ENCODE peak calls at places on chromosomes 16 and 17, in seven cellular contexts. D is GM10248, J is EL, P is progenitor cell of endocrine pancreas, G is cardiac muscle cell, K is T-cell, Y is GF-D8. V is an unnamed sample.

GRCh38 chr16:50671644-50672260 is 9.4 kb downstream of the SNX20 start:
- DNase-seq in D (no peak), G (no peak), P (no peak), K (no peak), J (peak), Y (no peak), V (peak)

GRCh38 chr17:71329310-71330098 is 791.3 kb upstream of the SOX9 start:
- DNase-seq in G (peak), Y (no peak), J (no peak), P (no peak), K (no peak), D (no peak), V (no peak)

GRCh38 chr17:75487351-75488070 is 27.8 kb downstream of the CASKIN2 start:
- DNase-seq in G (no peak), J (no peak), Y (peak), P (no peak), K (peak), D (peak), V (peak)

GRCh38 chr17:44569459-44569858 is 12.2 kb downstream of the FZD2 start:
- DNase-seq in J (no peak), D (no peak), G (no peak), K (no peak), Y (no peak), P (no peak), V (no peak)

GRCh38 chr17:76673729-76674128 is 30.2 kb upstream of the ST6GALNAC1 start:
- DNase-seq in G (no peak), J (peak), P (no peak), K (no peak), Y (no peak), D (no peak), V (no peak)

GRCh38 chr17:46977750-46978488 is 1.1 kb downstream of the RPRML start:
- DNase-seq in G (no peak), K (no peak), Y (no peak), P (no peak), D (no peak), J (no peak), V (no peak)

GRCh38 chr17:78263063-78263735 is 31.8 kb downstream of the TMEM235 start:
- DNase-seq in G (no peak), K (no peak), P (no peak), D (no peak), Y (peak), J (no peak), V (peak)

GRCh38 chr17:4573682-4574081 is 10.6 kb upstream of the SMTNL2 start:
- DNase-seq in Y (no peak), D (peak), K (peak), G (no peak), J (no peak), P (no peak), V (no peak)

GRCh38 chr16:72008424-72009216 is at the start of gene DHODH:
- DNase-seq in Y (peak), J (peak), D (peak), K (peak), G (peak), P (peak), V (peak)

GRCh38 chr16:54287758-54288591 is 1.4 kb upstream of the IRX3 start:
- DNase-seq in K (no peak), Y (no peak), D (no peak), G (peak), J (no peak), P (no peak), V (no peak)

GRCh38 chr16:66510298-66510697 is 39.6 kb downstream of the TK2 start:
- DNase-seq in J (no peak), G (no peak), Y (no peak), P (no peak), K (no peak), D (no peak), V (no peak)

GRCh38 chr17:58572846-58573245 is 58.4 kb upstream of the MTMR4 start:
- DNase-seq in Y (no peak), G (no peak), K (no peak), P (no peak), D (no peak), J (no peak), V (no peak)

GRCh38 chr17:78524870-78525510 is 52.2 kb downstream of the DNAH17 start:
- DNase-seq in P (no peak), D (no peak), Y (no peak), K (no peak), J (no peak), G (no peak), V (no peak)

GRCh38 chr17:80780381-80781187 is 211.1 kb upstream of the CHMP6 start:
- DNase-seq in Y (peak), J (peak), K (no peak), D (peak), P (no peak), G (no peak), V (no peak)

GRCh38 chr17:81470944-81471803 is 41.4 kb downstream of the ACTG1 start:
- DNase-seq in J (peak), G (no peak), D (no peak), K (no peak), Y (no peak), P (no peak), V (no peak)

GRCh38 chr16:14111713-14112538 is 40.8 kb downstream of the MRTFB start:
- DNase-seq in G (no peak), J (no peak), Y (no peak), K (no peak), D (no peak), P (no peak), V (no peak)

GRCh38 chr17:83155128-83156081 is 76.0 kb downstream of the METRNL start:
- DNase-seq in D (no peak), P (no peak), G (no peak), K (no peak), J (peak), Y (no peak), V (no peak)

GRCh38 chr16:50607447-50607846 is 59.3 kb downstream of the NKD1 start:
- DNase-seq in K (no peak), D (no peak), J (no peak), G (no peak), Y (no peak), P (no peak), V (no peak)

GRCh38 chr17:27381007-27381501 is 75.2 kb upstream of the KSR1 start:
- DNase-seq in G (peak), J (peak), Y (peak), D (peak), K (peak), P (peak), V (peak)

GRCh38 chr16:58102665-58103427 is 26.3 kb downstream of the CFAP20 start:
- DNase-seq in J (no peak), P (no peak), Y (no peak), K (no peak), D (no peak), G (peak), V (no peak)

GRCh38 chr17:62702746-62703268 is 75.3 kb downstream of the MRC2 start:
- DNase-seq in K (no peak), J (no peak), G (no peak), Y (no peak), D (no peak), P (no peak), V (no peak)

GRCh38 chr17:19004601-19005441 is at the start of gene FAM83G:
- DNase-seq in J (peak), P (peak), K (peak), Y (no peak), G (peak), D (peak), V (peak)

GRCh38 chr16:27460213-27460612 is 58.2 kb downstream of the IL21R start:
- DNase-seq in J (no peak), P (no peak), G (no peak), K (no peak), Y (no peak), D (no peak), V (no peak)

GRCh38 chr17:30520436-30520835 is 43.2 kb downstream of the GOSR1 start:
- DNase-seq in J (peak), G (no peak), D (no peak), K (no peak), P (no peak), Y (no peak), V (no peak)

GRCh38 chr17:72635034-72635654 is 457.3 kb downstream of the SLC39A11 start:
- DNase-seq in G (no peak), P (no peak), D (no peak), K (no peak), J (no peak), Y (no peak), V (no peak)

GRCh38 chr16:83771306-83771942 is 36.4 kb upstream of the HSBP1 start:
- DNase-seq in Y (no peak), G (peak), J (no peak), K (no peak), P (no peak), D (no peak), V (no peak)

GRCh38 chr16:8194795-8195194 is 395.5 kb downstream of the TMEM114 start:
- DNase-seq in Y (no peak), P (no peak), G (no peak), J (no peak), K (no peak), D (no peak), V (no peak)

GRCh38 chr17:2929881-2930533 is 133.4 kb downstream of the OR1D5 start:
- DNase-seq in K (no peak), D (peak), P (peak), J (peak), Y (no peak), G (peak), V (peak)

GRCh38 chr17:9064311-9064834 is 43.1 kb downstream of the NTN1 start:
- DNase-seq in Y (no peak), D (no peak), K (no peak), G (no peak), P (no peak), J (no peak), V (no peak)

GRCh38 chr16:66260522-66261290 is 105.8 kb upstream of the CDH5 start:
- DNase-seq in K (no peak), J (no peak), Y (no peak), P (no peak), D (no peak), G (no peak), V (no peak)

GRCh38 chr17:77875881-77876509 is 82.5 kb upstream of the TNRC6C start:
- DNase-seq in G (no peak), Y (no peak), D (no peak), J (peak), P (no peak), K (no peak), V (no peak)

GRCh38 chr16:51553910-51554309 is 402.8 kb upstream of the SALL1 start:
- DNase-seq in K (no peak), J (no peak), P (no peak), Y (no peak), G (no peak), D (no peak), V (no peak)

GRCh38 chr16:84975066-84975465 is 36.3 kb downstream of the ZDHHC7 start:
- DNase-seq in P (no peak), J (no peak), Y (no peak), K (no peak), G (no peak), D (no peak), V (no peak)

V was measured in CD4-positive, CD25-positive, alpha-beta regulatory T cell.